ENCODE peak calls at places on chromosomes 12 and 14, in six cellular contexts. X, P, K, M, C and S are unnamed samples.

GRCh38 chr12:39272934-39273770 is 169.8 kb downstream of the KIF21A start:
- DNase-seq in X (peak), P (peak), K (peak), M (no peak), C (peak), S (peak)

GRCh38 chr14:81219821-81220487 is 805 bp downstream of the GTF2A1 start:
- DNase-seq in X (peak), P (no peak), K (peak), M (peak), C (peak), S (no peak)

GRCh38 chr12:84644936-84645335 is 267.7 kb downstream of the SLC6A15 start:
- DNase-seq in X (no peak), P (no peak), K (no peak), M (no peak), C (no peak), S (no peak)

GRCh38 chr12:70365648-70366518 is at the start of gene KCNMB4:
- DNase-seq in X (no peak), P (peak), K (peak), M (peak), C (peak), S (peak)

GRCh38 chr14:21993070-21993469 is 319.5 kb upstream of the OR4E1 start:
- DNase-seq in X (no peak), P (no peak), K (no peak), M (no peak), C (no peak), S (no peak)

GRCh38 chr12:95169368-95169767 is 47.9 kb downstream of the FGD6 start:
- DNase-seq in X (peak), P (peak), K (no peak), M (no peak), C (peak), S (peak)

GRCh38 chr12:96015672-96016071 is 19.5 kb upstream of the HAL start:
- DNase-seq in X (peak), P (peak), K (peak), M (no peak), C (peak), S (peak)

GRCh38 chr14:73261075-73261474 is 23.8 kb downstream of the PAPLN start:
- DNase-seq in X (no peak), P (no peak), K (no peak), M (no peak), C (no peak), S (no peak)

GRCh38 chr12:14157129-14157747 is 175.8 kb upstream of the GRIN2B start:
- DNase-seq in X (no peak), P (no peak), K (no peak), M (no peak), C (no peak), S (no peak)

GRCh38 chr12:87406926-87407325 is 622.3 kb downstream of the C12orf50 start:
- DNase-seq in X (no peak), P (no peak), K (no peak), M (no peak), C (no peak), S (peak)

GRCh38 chr12:93886533-93887511 is 209.6 kb downstream of the CRADD start:
- DNase-seq in X (peak), P (peak), K (no peak), M (no peak), C (no peak), S (peak)

GRCh38 chr12:101928556-101928955 is 51.2 kb downstream of the DRAM1 start:
- DNase-seq in X (no peak), P (no peak), K (no peak), M (no peak), C (no peak), S (peak)

GRCh38 chr14:89641495-89642162 is 224.6 kb upstream of the FOXN3 start:
- DNase-seq in X (no peak), P (no peak), K (no peak), M (no peak), C (no peak), S (no peak)

GRCh38 chr12:25691865-25692114 is 138.7 kb upstream of the LMNTD1 start:
- DNase-seq in X (no peak), P (no peak), K (no peak), M (no peak), C (no peak), S (no peak)

GRCh38 chr12:117874842-117875434 is 93.9 kb downstream of the KSR2 start:
- DNase-seq in X (peak), P (peak), K (peak), M (peak), C (peak), S (peak)

GRCh38 chr14:28012629-28013415 is 753.8 kb upstream of the FOXG1 start:
- DNase-seq in X (no peak), P (no peak), K (no peak), M (peak), C (peak), S (peak)

GRCh38 chr14:89779707-89780106 is 174.8 kb downstream of the EFCAB11 start:
- DNase-seq in X (no peak), P (no peak), K (no peak), M (no peak), C (no peak), S (no peak)

GRCh38 chr12:22409071-22409951 is 74.8 kb upstream of the ST8SIA1 start:
- DNase-seq in X (no peak), P (no peak), K (no peak), M (no peak), C (no peak), S (no peak)

GRCh38 chr12:64618953-64619590 is 8.8 kb downstream of the RASSF3 start:
- DNase-seq in X (peak), P (no peak), K (no peak), M (no peak), C (no peak), S (no peak)

GRCh38 chr12:128617304-128617833 is 206.4 kb downstream of the SLC15A4 start:
- DNase-seq in X (no peak), P (no peak), K (no peak), M (no peak), C (no peak), S (no peak)

GRCh38 chr12:89706551-89707348 is 1.9 kb downstream of the ATP2B1 start:
- DNase-seq in X (no peak), P (peak), K (no peak), M (peak), C (peak), S (peak)

GRCh38 chr12:21865846-21866245 is 75.4 kb downstream of the ABCC9 start:
- DNase-seq in X (no peak), P (no peak), K (no peak), M (no peak), C (no peak), S (no peak)

GRCh38 chr12:117599849-117600248 is 238.4 kb upstream of the NOS1 start:
- DNase-seq in X (no peak), P (no peak), K (no peak), M (no peak), C (peak), S (no peak)

GRCh38 chr12:124482567-124482893 is 84.9 kb downstream of the NCOR2 start:
- DNase-seq in X (no peak), P (no peak), K (no peak), M (no peak), C (no peak), S (no peak)

GRCh38 chr12:27965966-27966365 is 6.6 kb downstream of the PTHLH start:
- DNase-seq in X (peak), P (peak), K (no peak), M (no peak), C (no peak), S (peak)

GRCh38 chr12:90652280-90652679 is 302.7 kb downstream of the CCER1 start:
- DNase-seq in X (no peak), P (no peak), K (no peak), M (no peak), C (no peak), S (peak)

GRCh38 chr12:64006211-64006610 is 161.7 kb downstream of the SRGAP1 start:
- DNase-seq in X (peak), P (peak), K (no peak), M (no peak), C (no peak), S (no peak)

GRCh38 chr14:32167907-32168306 is 33.9 kb upstream of the RNU6-7 start:
- DNase-seq in X (no peak), P (no peak), K (no peak), M (no peak), C (no peak), S (no peak)

GRCh38 chr14:104868811-104869572 is 3.9 kb downstream of the CEP170B start:
- DNase-seq in X (no peak), P (no peak), K (no peak), M (no peak), C (no peak), S (no peak)

GRCh38 chr12:118611295-118611694 is 234.9 kb downstream of the SUDS3 start:
- DNase-seq in X (no peak), P (no peak), K (no peak), M (peak), C (no peak), S (peak)

GRCh38 chr12:105476616-105477015 is 146.1 kb downstream of the C12orf75 start:
- DNase-seq in X (no peak), P (no peak), K (no peak), M (no peak), C (no peak), S (no peak)

GRCh38 chr12:67593041-67593870 is 55.3 kb upstream of the DYRK2 start:
- DNase-seq in X (peak), P (no peak), K (no peak), M (no peak), C (peak), S (peak)

GRCh38 chr14:92531151-92531873 is 17.7 kb downstream of the RIN3 start:
- DNase-seq in X (no peak), P (no peak), K (no peak), M (no peak), C (no peak), S (no peak)

GRCh38 chr12:75481013-75481705 is 604 bp downstream of the GLIPR1 start:
- DNase-seq in X (no peak), P (no peak), K (no peak), M (no peak), C (no peak), S (peak)